ENCODE peak calls at places on chromosomes 11 and 22, in seven cellular contexts. T is CD8-positive, alpha-beta memory T cell; R is lower lobe of right lung; L is aorta; Q is IMR-90; M is body of pancreas; D is CD4-positive, alpha-beta T cell. U is an unnamed sample. For H3K9me3, the result is how much of the 10 kb centered on the place peaks cover.

GRCh38 chr11:23320131-23320530 is 459.9 kb upstream of the CCDC179 start:
- DNase-seq in T (no peak), R (no peak), L (no peak), Q (no peak), M (no peak), D (no peak), U (no peak)

GRCh38 chr11:60857378-60858232 is 1.9 kb upstream of the PTGDR2 start:
- DNase-seq in T (no peak), R (no peak), L (peak), Q (peak), M (no peak), D (no peak), U (no peak)

GRCh38 chr11:129368889-129369672 is 6.6 kb upstream of the BARX2 start:
- DNase-seq in T (no peak), R (no peak), L (no peak), Q (no peak), M (no peak), D (no peak), U (no peak)

GRCh38 chr11:106278391-106278790 is 200.9 kb downstream of the AASDHPPT start:
- DNase-seq in T (no peak), R (no peak), L (no peak), Q (no peak), M (no peak), D (no peak), U (no peak)

GRCh38 chr11:74325649-74326645 is 14.5 kb upstream of the P4HA3 start:
- DNase-seq in T (no peak), R (peak), L (peak), Q (peak), M (peak), D (no peak), U (no peak)

GRCh38 chr11:85029964-85030363 is 597.2 kb downstream of the DLG2 start:
- DNase-seq in T (no peak), R (no peak), L (no peak), Q (peak), M (no peak), D (no peak), U (no peak)

GRCh38 chr11:32118025-32118974 is 27.4 kb downstream of the RCN1 start:
- DNase-seq in T (no peak), R (no peak), L (no peak), Q (peak), M (no peak), D (no peak), U (no peak)

GRCh38 chr22:19603767-19604166 is 79.6 kb upstream of the CLDN5 start:
- DNase-seq in T (no peak), R (no peak), L (no peak), Q (no peak), M (no peak), D (no peak), U (no peak)

GRCh38 chr11:80993561-80993960 is 1552.7 kb upstream of the TENM4 start:
- DNase-seq in T (no peak), R (no peak), L (no peak), Q (no peak), M (no peak), D (no peak), U (no peak)

GRCh38 chr22:26442086-26442756 is 13.2 kb downstream of the ASPHD2 start:
- DNase-seq in T (no peak), R (no peak), L (no peak), Q (no peak), M (no peak), D (no peak), U (peak)

GRCh38 chr11:96161271-96162089 is 181.5 kb downstream of the MAML2 start:
- DNase-seq in T (no peak), R (no peak), L (no peak), Q (peak), M (no peak), D (no peak), U (no peak)

GRCh38 chr11:19332476-19332875 is 91.7 kb upstream of the E2F8 start:
- DNase-seq in T (no peak), R (no peak), L (no peak), Q (no peak), M (no peak), D (no peak), U (no peak)

GRCh38 chr22:42887114-42887513 is 30.0 kb upstream of the ARFGAP3 start:
- DNase-seq in T (no peak), R (no peak), L (no peak), Q (no peak), M (peak), D (no peak), U (no peak)

GRCh38 chr22:43530864-43531201 is 119.0 kb downstream of the MPPED1 start:
- DNase-seq in T (no peak), R (no peak), L (peak), Q (no peak), M (no peak), D (no peak), U (no peak)

GRCh38 chr11:44403176-44403575 is 93.2 kb upstream of the ALX4 start:
- DNase-seq in T (no peak), R (no peak), L (no peak), Q (no peak), M (no peak), D (no peak), U (no peak)

GRCh38 chr11:76602431-76602861 is 68.1 kb downstream of the LRRC32 start:
- DNase-seq in T (no peak), R (no peak), L (peak), Q (peak), M (no peak), D (no peak), U (peak)

GRCh38 chr11:116885951-116886629 is 48.7 kb upstream of the APOA1 start:
- DNase-seq in T (no peak), R (no peak), L (no peak), Q (peak), M (peak), D (no peak), U (no peak)

GRCh38 chr11:116792144-116792868 is 627 bp upstream of the APOA5 start:
- DNase-seq in T (no peak), R (no peak), L (no peak), Q (no peak), M (no peak), D (no peak), U (no peak)

GRCh38 chr11:61149624-61150615 is 11.3 kb downstream of the VPS37C start:
- DNase-seq in T (no peak), R (peak), L (peak), Q (peak), M (peak), D (no peak), U (peak)

GRCh38 chr11:7538023-7538422 is 24.2 kb downstream of the PPFIBP2 start:
- DNase-seq in T (no peak), R (no peak), L (no peak), Q (no peak), M (no peak), D (no peak), U (no peak)

GRCh38 chr22:48849513-48849912 is 978.2 kb downstream of the BRD1 start:
- DNase-seq in T (no peak), R (no peak), L (no peak), Q (no peak), M (no peak), D (no peak), U (no peak)
- H3K9me3 ChIP-seq in T (under half), R (under half), L (under half), Q (half or more), M (under half), D (under half), U (under half)

DNA sequence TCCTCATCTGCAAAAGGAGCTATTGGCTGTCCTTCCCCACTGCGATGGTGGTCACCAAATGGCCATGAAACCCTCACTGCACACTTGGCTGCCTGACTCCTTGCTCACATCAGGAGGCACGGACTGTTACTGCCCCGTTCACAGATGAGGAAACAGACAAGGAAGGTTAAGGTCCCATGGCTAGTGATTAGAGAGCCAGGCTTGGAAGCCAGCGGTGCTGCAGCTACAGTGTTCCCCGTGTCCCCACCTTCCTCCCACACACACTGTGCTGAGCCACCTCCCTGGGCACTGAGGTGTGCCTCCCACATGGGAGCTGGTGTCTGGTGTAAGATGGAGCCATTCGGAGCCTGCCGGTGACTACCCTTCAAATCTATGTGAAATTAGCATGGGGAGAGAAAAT is 2.6 kb downstream of the ARHGAP8 start:
- DNase-seq in T (no peak), R (no peak), L (no peak), Q (no peak), M (no peak), D (no peak), U (no peak)
- H3K9me3 ChIP-seq in T (under half), R (under half), L (under half), Q (under half), M (under half), D (under half), U (under half)

GRCh38 chr22:49185312-49185969 is 642.2 kb downstream of the BRD1 start:
- DNase-seq in T (no peak), R (peak), L (no peak), Q (no peak), M (no peak), D (no peak), U (no peak)
- H3K9me3 ChIP-seq in T (under half), R (under half), L (under half), Q (half or more), M (under half), D (under half), U (under half)

GRCh38 chr11:721913-722811 is 16.1 kb downstream of the EPS8L2 start:
- DNase-seq in T (peak), R (peak), L (peak), Q (no peak), M (no peak), D (peak), U (no peak)

GRCh38 chr11:724733-725386 is 18.8 kb downstream of the EPS8L2 start:
- DNase-seq in T (no peak), R (no peak), L (no peak), Q (no peak), M (no peak), D (no peak), U (no peak)

GRCh38 chr11:725624-726202 is 19.7 kb downstream of the EPS8L2 start:
- DNase-seq in T (no peak), R (no peak), L (no peak), Q (no peak), M (peak), D (no peak), U (peak)

GRCh38 chr11:723120-723883 is 17.3 kb downstream of the EPS8L2 start:
- DNase-seq in T (no peak), R (peak), L (no peak), Q (peak), M (peak), D (no peak), U (no peak)

GRCh38 chr11:724063-724732 is 18.2 kb downstream of the EPS8L2 start:
- DNase-seq in T (no peak), R (no peak), L (no peak), Q (no peak), M (no peak), D (no peak), U (no peak)
- H3K9me3 ChIP-seq in T (under half), R (under half), L (under half), Q (under half), M (under half), D (under half), U (under half)

GRCh38 chr11:70064011-70064725 is 13.9 kb upstream of the ANO1 start:
- DNase-seq in T (no peak), R (no peak), L (peak), Q (no peak), M (no peak), D (no peak), U (no peak)
- H3K9me3 ChIP-seq in T (under half), R (under half), L (under half), Q (under half), M (under half), D (under half), U (under half)

GRCh38 chr11:64518928-64519327 is 72.1 kb upstream of the SLC22A12 start:
- DNase-seq in T (no peak), R (no peak), L (no peak), Q (no peak), M (no peak), D (no peak), U (no peak)

GRCh38 chr11:64514596-64514995 is 76.4 kb upstream of the SLC22A12 start:
- DNase-seq in T (no peak), R (no peak), L (no peak), Q (no peak), M (no peak), D (no peak), U (no peak)

GRCh38 chr11:64520013-64520412 is 71.0 kb upstream of the SLC22A12 start:
- DNase-seq in T (no peak), R (no peak), L (no peak), Q (no peak), M (no peak), D (no peak), U (no peak)

GRCh38 chr11:64519541-64519940 is 71.5 kb upstream of the SLC22A12 start:
- DNase-seq in T (no peak), R (no peak), L (no peak), Q (no peak), M (no peak), D (no peak), U (no peak)

DNA sequence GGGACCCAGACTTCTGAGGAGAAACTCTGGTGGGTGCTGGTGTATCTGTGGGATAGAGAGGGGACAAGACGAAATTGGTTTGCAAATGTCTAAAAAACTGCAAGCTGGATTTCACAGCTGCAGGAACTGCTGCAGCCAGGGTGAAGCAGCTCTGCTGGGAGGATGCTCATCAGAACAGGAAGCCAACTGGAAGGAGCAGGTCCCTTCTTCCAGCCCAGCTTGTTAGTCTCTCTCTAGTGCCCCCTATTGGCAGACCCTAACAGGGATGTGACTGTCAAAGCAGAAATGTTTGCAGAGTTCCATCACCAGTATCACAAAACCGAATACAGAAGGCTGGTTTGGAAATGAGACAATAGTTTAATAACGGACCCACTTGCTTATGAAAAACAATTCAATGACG is 74.8 kb upstream of the SLC22A12 start:
- DNase-seq in T (no peak), R (no peak), L (no peak), Q (no peak), M (no peak), D (no peak), U (peak)
- H3K9me3 ChIP-seq in T (under half), R (under half), L (under half), Q (under half), M (under half), D (under half), U (under half)

DNA sequence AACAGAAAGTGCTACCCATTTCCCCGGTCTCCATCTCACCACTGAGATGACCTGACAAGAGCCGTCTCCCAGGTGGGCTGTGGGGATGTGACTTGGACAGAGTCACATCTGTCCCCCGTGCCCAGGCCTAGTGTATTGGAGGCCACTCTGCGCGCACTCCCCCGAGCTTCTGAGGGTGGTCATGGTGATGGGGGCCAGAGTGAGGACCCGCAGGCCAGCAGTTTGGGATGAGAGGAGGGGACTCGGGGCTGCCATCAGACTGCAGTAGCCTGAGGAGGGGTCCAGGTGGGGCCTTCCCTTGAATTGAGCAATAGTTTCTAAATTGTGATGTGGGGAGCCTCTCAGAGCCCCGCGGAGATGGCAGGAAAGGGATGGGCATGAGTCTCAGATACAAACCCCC is 852.6 kb downstream of the TBC1D22A start:
- DNase-seq in T (no peak), R (no peak), L (no peak), Q (no peak), M (no peak), D (no peak), U (peak)
- H3K9me3 ChIP-seq in T (under half), R (under half), L (under half), Q (half or more), M (under half), D (under half), U (under half)